ENCODE peak calls at places on chromosomes 16 and 17, in six cellular contexts. Z, T, C, R, H and K are unnamed samples.

GRCh38 chr16:12611916-12612597 is 191.6 kb downstream of the CPPED1 start:
- DNase-seq in T (no peak), R (no peak), C (no peak), H (no peak), Z (no peak), K (no peak)

GRCh38 chr16:21704733-21705132 is 41.0 kb downstream of the OTOA start:
- DNase-seq in H (no peak), Z (no peak), T (no peak), R (no peak), C (peak), K (no peak)

GRCh38 chr16:71515026-71515425 is 11.2 kb upstream of the CHST4 start:
- DNase-seq in C (no peak), R (no peak), T (no peak), Z (no peak), H (no peak), K (no peak)

GRCh38 chr16:35911899-35912298 is 2452.5 kb downstream of the TP53TG3F start:
- DNase-seq in R (no peak), Z (no peak), T (no peak), H (no peak), C (no peak), K (no peak)

GRCh38 chr16:31107465-31107867 is 720 bp upstream of the BCKDK start:
- DNase-seq in T (no peak), C (no peak), Z (peak), R (no peak), H (no peak), K (no peak)

GRCh38 chr17:31130286-31131224 is 35.8 kb downstream of the NF1 start:
- DNase-seq in T (no peak), C (no peak), H (no peak), Z (no peak), R (no peak), K (no peak)

GRCh38 chr16:67874147-67874771 is 1.4 kb downstream of the EDC4 start:
- DNase-seq in Z (no peak), T (no peak), H (no peak), C (no peak), R (no peak), K (no peak)

GRCh38 chr16:13186813-13187212 is 285.4 kb downstream of the SHISA9 start:
- DNase-seq in C (peak), R (no peak), Z (no peak), T (no peak), H (no peak), K (no peak)

GRCh38 chr16:80084614-80085013 is 456.2 kb upstream of the DYNLRB2 start:
- DNase-seq in R (no peak), H (no peak), Z (no peak), T (peak), C (peak), K (no peak)

GRCh38 chr17:77842148-77842905 is 116.2 kb upstream of the TNRC6C start:
- DNase-seq in T (no peak), H (no peak), C (no peak), Z (no peak), R (no peak), K (no peak)

GRCh38 chr16:1732071-1732470 is 26.1 kb downstream of the MAPK8IP3 start:
- DNase-seq in C (no peak), Z (no peak), R (no peak), H (no peak), T (no peak), K (no peak)

GRCh38 chr17:27562777-27563455 is 68.1 kb upstream of the LGALS9 start:
- DNase-seq in Z (no peak), T (no peak), C (peak), R (peak), H (no peak), K (no peak)

GRCh38 chr17:17809527-17810373 is 27.0 kb downstream of the SREBF1 start:
- DNase-seq in H (no peak), R (peak), T (no peak), C (peak), Z (no peak), K (no peak)

GRCh38 chr17:6755731-6756184 is at the start of gene XAF1:
- DNase-seq in R (peak), T (peak), H (no peak), C (no peak), Z (peak), K (no peak)

GRCh38 chr17:74852237-74853047 is 7.2 kb downstream of the GRIN2C start:
- DNase-seq in C (no peak), Z (no peak), T (no peak), R (peak), H (peak), K (no peak)

GRCh38 chr16:47611848-47612493 is 150.8 kb downstream of the PHKB start:
- DNase-seq in Z (no peak), H (no peak), C (no peak), R (no peak), T (no peak), K (no peak)

GRCh38 chr17:37558299-37558698 is 50.9 kb downstream of the SYNRG start:
- DNase-seq in T (no peak), C (no peak), Z (no peak), H (no peak), R (no peak), K (no peak)

GRCh38 chr17:17140590-17140980 is 65.5 kb downstream of the PLD6 start:
- DNase-seq in H (no peak), C (peak), R (peak), T (no peak), Z (no peak), K (no peak)

GRCh38 chr16:78916928-78917545 is 683.5 kb downstream of the MAF start:
- DNase-seq in Z (no peak), R (no peak), C (no peak), H (no peak), T (no peak), K (no peak)

GRCh38 chr17:6387442-6387841 is 47.5 kb downstream of the AIPL1 start:
- DNase-seq in H (no peak), T (no peak), R (no peak), Z (no peak), C (no peak), K (no peak)

GRCh38 chr17:65099941-65100315 is 37.2 kb upstream of the RGS9 start:
- DNase-seq in Z (peak), C (peak), R (no peak), H (peak), T (peak), K (peak)

GRCh38 chr16:14215941-14216340 is 144.8 kb downstream of the MRTFB start:
- DNase-seq in C (no peak), Z (no peak), R (no peak), H (no peak), T (no peak), K (no peak)

GRCh38 chr16:62213763-62214162 is 177.5 kb upstream of the CDH8 start:
- DNase-seq in Z (no peak), R (no peak), C (peak), H (no peak), T (no peak), K (no peak)

GRCh38 chr17:38440614-38441397 is 12.5 kb downstream of the ARHGAP23 start:
- DNase-seq in T (no peak), R (no peak), Z (no peak), C (no peak), H (no peak), K (no peak)

GRCh38 chr16:79213214-79213613 is 387.3 kb downstream of the MAF start:
- DNase-seq in T (no peak), H (no peak), C (no peak), R (no peak), Z (no peak), K (no peak)

GRCh38 chr17:73282629-73283028 is 20.9 kb upstream of the CPSF4L start:
- DNase-seq in Z (no peak), T (no peak), R (no peak), C (no peak), H (no peak), K (no peak)

GRCh38 chr17:2416010-2416734 is 15.3 kb upstream of the MNT start:
- DNase-seq in R (peak), T (peak), Z (no peak), C (peak), H (no peak), K (peak)

GRCh38 chr16:85479972-85480726 is 133.0 kb upstream of the GSE1 start:
- DNase-seq in C (peak), H (no peak), Z (no peak), T (no peak), R (no peak), K (no peak)
- TF ChIP-seq CTCF in C (peak), H (no peak), Z (peak), T (no peak), R (peak), K (peak)

GRCh38 chr16:87037012-87037411 is 280.2 kb downstream of the C16orf95 start:
- DNase-seq in C (no peak), R (peak), Z (no peak), H (no peak), T (no peak), K (no peak)
- H3K4me3 ChIP-seq in C (no peak), R (no peak), Z (no peak), H (no peak), T (no peak), K (no peak)

GRCh38 chr17:42928714-42929496 is 28.3 kb downstream of the G6PC1 start:
- DNase-seq in Z (peak), R (no peak), H (peak), C (peak), T (peak), K (peak)
- TF ChIP-seq CTCF in Z (peak), R (peak), H (peak), C (peak), T (no peak), K (peak)

GRCh38 chr16:89096768-89097527 is 3.3 kb downstream of the ACSF3 start:
- DNase-seq in H (no peak), Z (no peak), C (no peak), R (no peak), T (no peak), K (no peak)
- H3K4me3 ChIP-seq in H (no peak), Z (peak), C (no peak), R (no peak), T (no peak), K (no peak)

DNA sequence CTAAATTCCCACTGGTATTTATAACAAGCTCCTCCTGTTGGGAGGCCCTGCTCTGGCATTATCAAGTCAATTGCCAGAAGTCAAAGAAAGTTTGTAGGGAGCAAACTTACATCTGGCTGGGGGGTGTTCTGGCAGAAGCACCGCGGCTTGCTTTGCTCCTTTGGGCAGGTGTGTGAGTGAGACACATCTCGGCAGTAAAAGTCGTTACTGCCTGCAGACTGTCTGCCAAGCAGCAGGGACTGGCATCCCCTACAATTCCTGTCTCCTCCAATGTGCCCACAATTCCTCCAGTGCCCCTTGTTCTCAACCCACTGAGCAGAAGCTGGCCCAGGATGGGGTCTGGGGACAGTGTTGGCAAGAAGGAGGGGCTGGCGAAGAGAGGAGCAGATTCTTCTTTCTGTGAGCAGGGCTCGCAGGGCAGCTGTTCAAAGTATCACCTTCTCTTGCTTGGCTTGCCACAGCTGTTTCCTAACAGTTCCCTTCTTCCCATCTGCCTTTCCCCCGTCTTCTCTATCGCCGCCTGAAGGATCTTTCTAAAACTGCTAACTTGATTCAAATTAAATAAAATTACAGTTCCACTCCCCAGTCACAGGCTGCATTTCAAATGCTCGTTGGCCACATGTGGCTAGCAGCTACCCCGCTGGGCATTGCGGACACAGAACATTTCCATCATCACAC is 30.2 kb downstream of the SPACA3 start:
- DNase-seq in C (no peak), T (no peak), H (no peak), Z (no peak), R (no peak), K (no peak)
- TF ChIP-seq CTCF in C (no peak), T (no peak), H (peak), Z (no peak), R (no peak), K (no peak)

DNA sequence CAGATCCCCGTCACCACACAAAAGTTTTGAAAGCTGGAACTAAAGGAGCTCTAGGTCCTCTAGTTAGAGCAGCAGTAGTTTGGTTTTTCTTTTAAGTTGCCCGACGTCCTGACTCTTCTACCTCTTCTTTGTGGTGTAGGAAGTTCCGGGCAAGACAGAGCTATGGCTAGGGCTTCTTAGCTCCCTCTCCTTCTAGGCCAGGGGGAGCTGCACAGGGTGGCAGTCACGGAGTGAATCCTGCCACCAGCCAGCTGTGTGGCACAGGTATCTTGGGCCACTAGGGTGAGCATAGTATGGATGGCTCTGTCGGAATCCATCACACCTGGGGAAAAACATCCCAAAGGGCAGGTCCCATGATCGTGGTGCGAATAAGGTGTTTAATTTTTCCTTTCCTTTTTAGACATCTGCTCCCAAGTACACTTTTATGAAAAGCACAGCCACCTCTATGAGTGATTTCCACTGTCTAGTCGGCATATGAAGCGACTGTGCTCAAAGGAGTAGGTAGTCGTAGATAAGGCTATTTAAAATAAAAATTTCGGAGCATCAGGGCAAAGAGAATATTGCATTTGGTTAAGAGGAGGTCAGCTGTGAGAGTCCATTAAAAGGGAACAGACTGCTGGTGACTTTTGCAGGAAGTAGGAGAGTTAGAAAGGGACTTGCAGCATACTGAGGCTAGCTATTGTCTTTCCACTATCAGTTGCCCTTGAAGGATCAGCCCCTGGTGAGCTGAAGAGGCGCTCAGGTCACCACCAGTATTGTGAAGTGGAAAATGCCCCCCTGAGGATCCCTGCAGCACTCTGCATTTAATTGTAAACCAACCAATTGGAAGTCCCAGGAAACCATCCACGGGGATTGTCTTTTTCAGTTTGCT is 2.1 kb downstream of the PRKCA start:
- DNase-seq in C (peak), H (no peak), T (no peak), Z (no peak), R (no peak), K (no peak)
- H3K4me3 ChIP-seq in C (peak), H (no peak), T (no peak), Z (no peak), R (peak), K (peak)

GRCh38 chr17:8189711-8190477 is at the start of gene BORCS6:
- DNase-seq in T (peak), C (peak), R (peak), H (peak), Z (peak), K (peak)
- TF ChIP-seq CTCF in T (no peak), C (peak), R (no peak), H (no peak), Z (no peak), K (peak)

GRCh38 chr17:79788989-79789942 is 7.6 kb downstream of the CBX8 start:
- DNase-seq in R (peak), Z (no peak), H (no peak), C (no peak), T (no peak), K (no peak)
- H3K4me3 ChIP-seq in R (no peak), Z (no peak), H (no peak), C (no peak), T (no peak), K (no peak)